ENCODE peak calls at places on chromosome 16, in six cellular contexts. G, X, U, A, Q and W are unnamed samples. For H3K9me3, the result is how much of the 10 kb centered on the place peaks cover.

GRCh38 chr16:66273644-66274334 is 92.7 kb upstream of the CDH5 start:
- DNase-seq in X (no peak), U (no peak), Q (no peak), G (no peak), A (no peak), W (no peak)

GRCh38 chr16:88058817-88059216 is 107.6 kb downstream of the BANP start:
- DNase-seq in A (no peak), X (no peak), Q (no peak), U (no peak), G (no peak), W (no peak)

GRCh38 chr16:51151951-51152663 is 1.0 kb upstream of the SALL1 start:
- DNase-seq in G (no peak), X (peak), U (no peak), A (no peak), Q (peak), W (no peak)

GRCh38 chr16:53090591-53091507 is 36.1 kb downstream of the CHD9 start:
- DNase-seq in U (peak), Q (peak), X (no peak), A (no peak), G (peak), W (peak)

GRCh38 chr16:46924402-46924801 is 40.2 kb downstream of the GPT2 start:
- DNase-seq in A (no peak), Q (no peak), U (no peak), G (no peak), X (no peak), W (no peak)

GRCh38 chr16:69039333-69039941 is 66.0 kb upstream of the HAS3 start:
- DNase-seq in G (no peak), U (no peak), A (no peak), X (no peak), Q (no peak), W (peak)

GRCh38 chr16:87620201-87620495 is 17.8 kb downstream of the JPH3 start:
- DNase-seq in U (no peak), X (no peak), Q (no peak), A (no peak), G (no peak), W (no peak)

GRCh38 chr16:80938035-80938927 is 68.4 kb downstream of the CMC2 start:
- DNase-seq in Q (peak), X (no peak), A (peak), U (no peak), G (no peak), W (peak)

GRCh38 chr16:83402969-83403368 is 404.8 kb upstream of the HSBP1 start:
- DNase-seq in U (no peak), X (no peak), A (no peak), G (no peak), Q (no peak), W (no peak)

GRCh38 chr16:19884021-19884485 is 595 bp downstream of the GPRC5B start:
- DNase-seq in U (no peak), A (no peak), X (peak), G (no peak), Q (peak), W (peak)

GRCh38 chr16:67967956-67968439 is 439 bp downstream of the SLC12A4 start:
- DNase-seq in G (no peak), X (no peak), U (peak), A (no peak), Q (peak), W (no peak)

GRCh38 chr16:87963400-87963799 is 12.2 kb downstream of the BANP start:
- DNase-seq in X (no peak), G (no peak), U (no peak), Q (peak), A (no peak), W (no peak)

GRCh38 chr16:35788381-35788780 is 2329.0 kb downstream of the TP53TG3F start:
- DNase-seq in A (no peak), G (no peak), Q (no peak), X (no peak), U (no peak), W (no peak)
- H3K9me3 ChIP-seq in A (under half), G (under half), Q (under half), X (under half), U (under half), W (under half)

GRCh38 chr16:70720431-70721201 is 34.8 kb upstream of the MTSS2 start:
- DNase-seq in A (no peak), Q (no peak), U (no peak), G (no peak), X (no peak), W (no peak)
- H3K9me3 ChIP-seq in A (under half), Q (under half), U (under half), G (under half), X (under half), W (under half)

GRCh38 chr16:14109782-14110727 is 38.9 kb downstream of the MRTFB start:
- DNase-seq in U (no peak), A (no peak), Q (no peak), G (no peak), X (no peak), W (no peak)

GRCh38 chr16:14110728-14111251 is 39.7 kb downstream of the MRTFB start:
- DNase-seq in X (no peak), G (no peak), A (no peak), Q (no peak), U (no peak), W (no peak)

GRCh38 chr16:14111713-14112538 is 40.8 kb downstream of the MRTFB start:
- DNase-seq in G (no peak), A (no peak), Q (peak), U (peak), X (peak), W (peak)

GRCh38 chr16:14113344-14113743 is 42.2 kb downstream of the MRTFB start:
- DNase-seq in A (no peak), Q (no peak), G (no peak), U (no peak), X (no peak), W (no peak)

DNA sequence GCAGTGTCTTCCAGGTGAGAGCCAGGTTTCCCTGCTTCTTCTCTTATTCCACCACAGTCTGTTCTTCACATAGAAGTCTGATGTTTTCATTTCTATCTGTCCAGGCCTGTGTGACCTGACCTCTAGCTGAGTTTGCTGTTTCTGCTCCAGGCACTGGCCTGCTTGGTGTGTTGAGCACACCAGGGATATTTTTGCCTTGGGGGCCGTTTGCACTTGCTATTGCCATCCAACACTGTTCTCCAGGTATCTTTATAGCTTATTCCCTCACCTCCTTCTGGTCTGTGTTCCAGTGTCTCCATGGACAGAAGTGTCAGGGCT is 41.4 kb downstream of the MRTFB start:
- DNase-seq in G (no peak), A (no peak), Q (no peak), X (no peak), U (no peak), W (no peak)
- H3K9me3 ChIP-seq in G (under half), A (under half), Q (under half), X (under half), U (under half), W (under half)

DNA sequence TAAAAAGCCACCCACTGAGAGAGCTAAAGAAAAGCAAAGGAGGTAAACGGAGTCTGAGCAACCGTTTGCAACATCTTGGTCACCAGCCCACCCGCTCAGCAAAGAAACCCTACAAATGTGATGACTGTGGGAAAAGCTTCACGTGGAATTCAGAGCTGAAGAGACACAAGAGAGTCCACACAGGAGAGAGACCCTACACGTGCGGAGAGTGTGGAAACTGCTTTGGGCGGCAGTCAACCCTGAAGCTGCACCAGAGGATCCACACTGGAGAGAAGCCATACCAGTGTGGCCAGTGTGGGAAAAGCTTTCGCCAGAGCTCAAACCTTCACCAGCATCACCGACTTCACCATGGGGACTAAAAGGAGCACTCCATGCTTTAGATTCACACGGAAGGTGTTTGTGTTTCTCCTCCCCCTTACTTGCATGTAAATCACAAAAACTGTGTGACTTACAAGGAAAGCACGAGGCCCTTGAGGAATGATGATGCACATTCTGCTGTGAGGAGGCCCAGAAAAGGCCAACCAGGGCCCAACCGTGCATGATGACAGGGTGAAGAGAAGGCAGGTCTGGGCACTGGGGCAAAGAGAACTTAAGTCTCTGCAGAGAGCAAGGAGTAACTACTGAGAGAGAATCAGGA is 7.7 kb downstream of the ZNF174 start:
- DNase-seq in G (no peak), A (no peak), Q (no peak), U (no peak), X (no peak), W (no peak)
- H3K9me3 ChIP-seq in G (under half), A (under half), Q (under half), U (under half), X (under half), W (under half)

GRCh38 chr16:62805221-62805857 is 769.1 kb upstream of the CDH8 start:
- DNase-seq in G (no peak), Q (peak), X (no peak), A (no peak), U (no peak), W (peak)
- H3K9me3 ChIP-seq in G (under half), Q (under half), X (under half), A (under half), U (under half), W (under half)

DNA sequence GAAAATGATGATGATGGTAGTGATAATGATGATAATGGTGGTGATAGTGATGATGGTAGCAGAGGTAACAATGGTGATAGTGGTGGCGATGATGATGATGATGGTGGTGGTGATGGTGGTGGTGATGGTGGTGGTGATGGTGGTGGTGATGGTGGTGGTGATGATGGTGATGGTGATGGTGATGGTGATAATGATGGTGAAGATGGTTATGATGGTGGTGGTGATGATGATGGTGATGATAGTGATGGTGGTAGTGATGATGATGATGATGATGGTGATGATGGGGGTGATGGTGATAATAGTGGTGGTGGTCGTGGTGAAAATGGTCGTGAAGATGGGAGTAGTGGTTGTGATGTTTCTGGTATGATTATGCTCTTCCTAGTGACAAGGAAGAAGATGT is 581.8 kb downstream of the HS3ST4 start:
- DNase-seq in U (no peak), G (no peak), A (no peak), Q (no peak), X (no peak), W (no peak)
- H3K9me3 ChIP-seq in U (under half), G (under half), A (under half), Q (under half), X (under half), W (under half)

GRCh38 chr16:78667675-78668074 is 568.2 kb downstream of the WWOX start:
- DNase-seq in X (no peak), U (no peak), A (no peak), G (no peak), Q (no peak), W (no peak)
- H3K9me3 ChIP-seq in X (under half), U (under half), A (under half), G (under half), Q (under half), W (under half)

GRCh38 chr16:84514295-84514873 is 9.9 kb upstream of the MEAK7 start:
- DNase-seq in A (no peak), Q (no peak), X (no peak), U (peak), G (no peak), W (no peak)
- H3K9me3 ChIP-seq in A (under half), Q (under half), X (under half), U (under half), G (under half), W (under half)